ENCODE peak calls at places on chromosome 5, in eight cellular contexts. V is mammary epithelial cell, T is PC-9, L is heart right ventricle, O is psoas muscle, D is heart left ventricle, E is fibroblast of lung, W is ovary. J is an unnamed sample. For H3K36me3, the result is how much of the 10 kb centered on the place peaks cover.

GRCh38 chr5:131430794-131431193 is 166.9 kb downstream of the CDC42SE2 start:
- DNase-seq in T (no peak), O (no peak), D (no peak), L (no peak), W (no peak), E (peak), V (no peak), J (peak)

GRCh38 chr5:75089137-75089536 is 36.8 kb upstream of the GCNT4 start:
- DNase-seq in W (no peak), D (no peak), V (peak), O (no peak), T (peak), L (no peak), E (no peak), J (no peak)

GRCh38 chr5:1447772-1448361 is 2.6 kb upstream of the SLC6A3 start:
- DNase-seq in O (peak), V (no peak), E (no peak), W (no peak), L (no peak), T (no peak), D (no peak), J (no peak)

GRCh38 chr5:75049581-75050274 is 2.6 kb downstream of the GCNT4 start:
- DNase-seq in E (peak), T (peak), O (no peak), L (no peak), W (peak), V (peak), D (no peak), J (peak)

GRCh38 chr5:87229780-87230179 is 37.9 kb upstream of the RASA1 start:
- DNase-seq in T (peak), E (no peak), O (no peak), V (peak), D (no peak), L (no peak), W (no peak), J (no peak)

GRCh38 chr5:91538179-91538578 is 155.1 kb upstream of the ARRDC3 start:
- DNase-seq in T (no peak), L (no peak), W (no peak), V (no peak), D (no peak), E (no peak), O (no peak), J (no peak)

GRCh38 chr5:18732556-18733479 is 1098.6 kb downstream of the TAF11L14 start:
- DNase-seq in E (no peak), D (no peak), L (no peak), O (no peak), T (no peak), W (no peak), V (no peak), J (no peak)

GRCh38 chr5:132210944-132211343 is 16.7 kb downstream of the P4HA2 start:
- DNase-seq in L (peak), E (no peak), W (no peak), T (peak), O (no peak), V (no peak), D (no peak), J (no peak)

GRCh38 chr5:75886706-75887105 is 169.5 kb upstream of the POC5 start:
- DNase-seq in D (no peak), V (peak), W (no peak), E (no peak), O (no peak), L (no peak), T (no peak), J (no peak)

GRCh38 chr5:76953551-76954382 is 922 bp downstream of the CRHBP start:
- DNase-seq in L (peak), W (no peak), V (peak), E (peak), T (no peak), O (peak), D (peak), J (no peak)

GRCh38 chr5:157108961-157109360 is at the start of gene HAVCR2:
- DNase-seq in L (peak), D (no peak), E (no peak), W (no peak), V (no peak), O (no peak), T (no peak), J (no peak)

GRCh38 chr5:61468483-61468865 is 136.4 kb downstream of the ZSWIM6 start:
- DNase-seq in E (no peak), T (no peak), D (no peak), V (no peak), L (no peak), O (no peak), W (no peak), J (no peak)

GRCh38 chr5:159034083-159034824 is 65.5 kb downstream of the EBF1 start:
- DNase-seq in D (no peak), V (no peak), L (no peak), O (no peak), W (no peak), T (no peak), E (no peak), J (peak)

GRCh38 chr5:62643556-62644451 is 65.2 kb downstream of the LRRC70 start:
- DNase-seq in D (no peak), L (no peak), T (no peak), E (no peak), V (no peak), W (no peak), O (no peak), J (no peak)

GRCh38 chr5:73280821-73281746 is 108.1 kb downstream of the TMEM174 start:
- DNase-seq in T (peak), W (peak), O (no peak), E (peak), D (no peak), V (peak), L (no peak), J (peak)

GRCh38 chr5:178515019-178515418 is 75.2 kb downstream of the COL23A1 start:
- DNase-seq in T (no peak), W (no peak), D (no peak), V (no peak), E (no peak), O (no peak), L (no peak), J (no peak)

GRCh38 chr5:7592910-7593309 is 197.0 kb downstream of the ADCY2 start:
- DNase-seq in E (no peak), V (no peak), D (no peak), L (no peak), T (no peak), O (no peak), W (no peak), J (no peak)
- TF ChIP-seq CTCF in E (no peak), V (no peak), D (no peak), L (no peak), T (peak), O (no peak), W (no peak), J (no peak)

GRCh38 chr5:139312075-139312474 is 18.5 kb downstream of the MATR3 start:
- DNase-seq in T (no peak), O (no peak), E (no peak), V (no peak), D (no peak), L (no peak), W (no peak), J (no peak)
- H3K36me3 ChIP-seq in T (under half), O (under half), E (under half), V (under half), D (under half), L (under half), W (under half), J (under half)

GRCh38 chr5:125412051-125412560 is 665.7 kb upstream of the ZNF608 start:
- DNase-seq in L (no peak), D (no peak), W (no peak), V (peak), O (no peak), T (no peak), E (peak), J (peak)
- TF ChIP-seq CTCF in L (no peak), D (no peak), W (no peak), V (peak), O (no peak), T (no peak), E (no peak), J (peak)

GRCh38 chr5:179874136-179874535 is 15.5 kb upstream of the MRNIP start:
- DNase-seq in O (no peak), W (no peak), V (no peak), L (no peak), E (no peak), T (no peak), D (no peak), J (no peak)
- H3K36me3 ChIP-seq in O (half or more), W (under half), V (under half), L (under half), E (under half), T (under half), D (under half), J (under half)

GRCh38 chr5:139271201-139272027 is 22.1 kb upstream of the MATR3 start:
- DNase-seq in O (no peak), E (peak), V (peak), W (no peak), L (no peak), T (peak), D (no peak), J (peak)

GRCh38 chr5:139273322-139273571 is 20.3 kb upstream of the MATR3 start:
- DNase-seq in O (no peak), T (no peak), E (no peak), L (no peak), W (no peak), V (no peak), D (no peak), J (no peak)

GRCh38 chr5:139272471-139273321 is 20.8 kb upstream of the MATR3 start:
- DNase-seq in T (no peak), L (no peak), W (no peak), O (no peak), V (peak), E (peak), D (no peak), J (peak)

GRCh38 chr5:139275536-139276297 is 17.8 kb upstream of the MATR3 start:
- DNase-seq in E (no peak), T (peak), D (no peak), W (no peak), V (peak), O (no peak), L (no peak), J (no peak)

DNA sequence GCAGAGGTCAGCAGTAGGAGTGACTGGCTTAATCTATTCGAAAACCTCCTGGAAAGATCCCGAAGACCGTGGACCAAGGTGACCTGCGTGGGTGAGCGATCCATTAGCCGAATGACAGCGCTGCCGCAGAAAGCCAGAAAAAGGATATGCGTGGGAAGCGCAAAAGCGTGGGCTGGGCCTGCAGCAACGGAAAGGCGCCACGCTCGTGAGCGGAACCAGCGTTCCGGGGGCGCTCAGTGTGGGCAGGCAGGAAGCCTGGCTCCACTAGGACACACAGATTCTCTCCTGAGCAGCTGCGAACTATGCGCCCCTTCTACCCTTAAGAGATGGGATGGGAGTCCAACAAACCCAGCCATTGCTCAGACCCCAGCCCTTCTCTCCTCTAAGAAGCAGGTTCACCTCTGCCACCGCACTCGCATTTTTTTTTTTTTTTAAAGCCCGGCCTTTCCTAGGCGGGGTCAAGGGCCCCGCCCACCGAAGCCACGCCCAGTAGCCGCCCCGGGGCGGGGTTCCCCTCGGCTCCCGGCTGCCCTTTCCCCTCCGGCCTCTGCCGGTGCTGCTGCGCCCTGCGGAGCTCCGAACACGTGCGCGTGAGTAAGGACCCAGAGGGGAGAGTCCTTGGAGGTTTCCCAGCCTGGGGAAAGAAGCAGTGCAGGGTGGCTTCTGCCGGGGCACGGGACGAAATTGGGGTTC is 19.8 kb upstream of the MATR3 start:
- DNase-seq in W (peak), E (peak), O (peak), D (peak), T (peak), V (peak), L (peak), J (peak)
- TF ChIP-seq CTCF in W (no peak), E (peak), O (peak), D (no peak), T (no peak), V (peak), L (no peak), J (no peak)

DNA sequence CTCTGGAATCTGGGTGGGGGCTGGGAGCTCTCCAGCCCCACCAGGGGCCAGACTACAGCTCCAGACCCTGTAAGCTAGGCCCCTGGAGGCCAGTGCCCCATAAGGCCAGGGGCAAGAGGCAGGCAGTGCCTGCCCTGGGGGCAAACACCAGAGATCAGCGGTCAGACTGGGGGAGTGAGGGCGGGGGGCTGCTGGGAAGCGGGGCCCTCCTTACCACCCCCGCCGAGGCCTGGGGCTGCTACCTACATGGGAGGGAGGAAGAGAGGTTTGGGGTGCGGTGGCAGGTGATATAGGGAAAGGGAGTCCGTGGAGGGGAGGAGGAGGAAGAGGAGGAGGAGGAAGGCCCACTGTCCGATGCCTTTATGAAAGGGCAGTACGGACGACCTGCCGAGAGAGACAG is 12.7 kb downstream of the PRR7 start:
- DNase-seq in V (no peak), D (peak), W (no peak), O (no peak), E (no peak), L (no peak), T (no peak), J (no peak)
- H3K36me3 ChIP-seq in V (under half), D (under half), W (under half), O (under half), E (under half), L (under half), T (under half), J (half or more)

GRCh38 chr5:149237662-149238061 is 34.0 kb upstream of the AFAP1L1 start:
- DNase-seq in O (no peak), W (no peak), V (no peak), D (no peak), L (no peak), E (peak), T (no peak), J (no peak)
- TF ChIP-seq CTCF in O (no peak), W (no peak), V (no peak), D (no peak), L (no peak), E (peak), T (no peak), J (peak)

J was measured in brain microvascular endothelial cell.